ENCODE peak calls at places on chromosomes 4 and X, in seven cellular contexts. U is substantia nigra; D is uterus; E is left lung; J is stimulated activated CD4-positive, alpha-beta T cell treated with anti-CD3 and anti-CD28 coated beads, Interleukin-2, amount 100 ng/mL, for 48 hours; O is astrocyte of the cerebellum; V is NCI-H226. N is an unnamed sample.

GRCh38 chr4:40301592-40301991 is 33.5 kb upstream of the CHRNA9 start:
- DNase-seq in D (no peak), J (no peak), O (no peak), V (no peak), E (no peak), U (no peak), N (no peak)

GRCh38 chrX:69264134-69264533 is 98.9 kb upstream of the PJA1 start:
- DNase-seq in J (no peak), O (no peak), D (no peak), U (no peak), E (no peak), V (no peak), N (no peak)

GRCh38 chr4:75710246-75710645 is 14.1 kb upstream of the USO1 start:
- DNase-seq in V (no peak), D (no peak), O (peak), J (no peak), U (no peak), E (no peak), N (no peak)

GRCh38 chr4:17939061-17939460 is 82.5 kb downstream of the LCORL start:
- DNase-seq in D (no peak), J (no peak), O (no peak), V (no peak), U (no peak), E (no peak), N (no peak)

GRCh38 chr4:2085496-2085901 is 26.4 kb downstream of the NAT8L start:
- DNase-seq in V (no peak), E (peak), J (no peak), D (no peak), U (no peak), O (no peak), N (no peak)

GRCh38 chr4:55172694-55173287 is 47.4 kb upstream of the KDR start:
- DNase-seq in E (no peak), U (no peak), J (no peak), V (no peak), D (no peak), O (no peak), N (no peak)

GRCh38 chrX:110462957-110463356 is 104.3 kb downstream of the RTL9 start:
- DNase-seq in O (no peak), D (no peak), J (no peak), U (no peak), V (no peak), E (no peak), N (no peak)

GRCh38 chrX:42759881-42760280 is 18.1 kb downstream of the PPP1R2C start:
- DNase-seq in E (no peak), D (no peak), U (no peak), V (no peak), J (no peak), O (no peak), N (no peak)

GRCh38 chr4:149987330-149987751 is 90.9 kb upstream of the DCLK2 start:
- DNase-seq in J (no peak), D (no peak), O (no peak), V (no peak), E (no peak), U (no peak), N (no peak)

GRCh38 chr4:11436084-11436483 is 7.4 kb upstream of the HS3ST1 start:
- DNase-seq in E (no peak), V (no peak), O (no peak), U (no peak), J (no peak), D (no peak), N (no peak)

GRCh38 chr4:124525524-124525923 is 187.0 kb downstream of the ANKRD50 start:
- DNase-seq in D (no peak), E (no peak), J (no peak), V (no peak), O (no peak), U (no peak), N (no peak)

GRCh38 chr4:65018313-65018712 is 609.1 kb upstream of the TECRL start:
- DNase-seq in J (no peak), U (no peak), O (no peak), E (no peak), D (no peak), V (no peak), N (no peak)

GRCh38 chr4:117249333-117249732 is 164.0 kb upstream of the TRAM1L1 start:
- DNase-seq in D (no peak), J (no peak), U (no peak), V (no peak), E (no peak), O (no peak), N (no peak)

GRCh38 chr4:76001760-76002159 is 5.5 kb downstream of the CXCL9 start:
- DNase-seq in J (no peak), D (no peak), V (no peak), U (no peak), E (no peak), O (no peak), N (no peak)

GRCh38 chrX:130049821-130050220 is 60.5 kb downstream of the ELF4 start:
- DNase-seq in V (no peak), D (no peak), O (no peak), E (no peak), U (no peak), J (no peak), N (no peak)

GRCh38 chrX:37830371-37830770 is 17.0 kb downstream of the DYNLT3 start:
- DNase-seq in O (no peak), V (no peak), D (no peak), E (no peak), U (no peak), J (no peak), N (no peak)

GRCh38 chr4:1285151-1285789 is 4.4 kb upstream of the MAEA start:
- DNase-seq in U (no peak), D (no peak), O (no peak), J (no peak), E (no peak), V (no peak), N (no peak)

GRCh38 chr4:105619193-105619931 is 66.9 kb downstream of the ARHGEF38 start:
- DNase-seq in J (no peak), E (peak), O (no peak), V (no peak), U (peak), D (no peak), N (no peak)

GRCh38 chr4:152620915-152621314 is 58.9 kb downstream of the TMEM154 start:
- DNase-seq in U (no peak), E (no peak), O (no peak), V (peak), J (no peak), D (no peak), N (no peak)

GRCh38 chrX:134990475-134991473 is at the start of gene SMIM10:
- DNase-seq in J (peak), D (peak), O (peak), U (no peak), E (peak), V (peak), N (no peak)

GRCh38 chr4:78059524-78059889 is 2.4 kb downstream of the FRAS1 start:
- DNase-seq in U (peak), E (peak), V (peak), O (peak), D (no peak), J (no peak), N (peak)

GRCh38 chr4:75973770-75974169 is 17.0 kb downstream of the SDAD1 start:
- DNase-seq in V (no peak), E (no peak), J (no peak), U (no peak), D (no peak), O (no peak), N (no peak)

GRCh38 chrX:130376077-130376476 is 9.4 kb downstream of the GPR119 start:
- DNase-seq in D (no peak), U (no peak), O (no peak), J (no peak), V (no peak), E (no peak), N (no peak)

GRCh38 chr4:161320377-161320776 is 843.4 kb downstream of the FSTL5 start:
- DNase-seq in J (no peak), V (no peak), O (no peak), E (no peak), U (no peak), D (no peak), N (peak)

GRCh38 chrX:33204889-33205288 is 6.5 kb downstream of the DMD start:
- DNase-seq in E (no peak), V (peak), D (peak), U (no peak), J (no peak), O (no peak), N (no peak)

GRCh38 chr4:152935661-152936445 is at the start of gene FHDC1:
- DNase-seq in J (peak), D (no peak), E (peak), U (no peak), V (peak), O (no peak), N (no peak)

GRCh38 chr4:76377922-76378321 is 43.0 kb downstream of the CCDC158 start:
- DNase-seq in E (no peak), V (peak), U (no peak), O (peak), J (peak), D (no peak), N (no peak)

GRCh38 chr4:109967798-109968520 is 55.3 kb downstream of the EGF start:
- DNase-seq in D (no peak), O (peak), V (peak), U (no peak), E (no peak), J (no peak), N (no peak)

GRCh38 chr4:160224049-160224448 is 1121.2 kb downstream of the RAPGEF2 start:
- DNase-seq in E (no peak), U (no peak), D (no peak), V (no peak), O (no peak), J (no peak), N (no peak)

GRCh38 chr4:52693492-52693891 is 34.4 kb upstream of the USP46 start:
- DNase-seq in U (no peak), J (no peak), O (no peak), D (no peak), E (no peak), V (no peak), N (no peak)

GRCh38 chrX:54933150-54933826 is 12.7 kb downstream of the TRO start:
- DNase-seq in U (no peak), O (no peak), E (no peak), V (no peak), J (no peak), D (no peak), N (no peak)

GRCh38 chrX:150018931-150019331 is 80.6 kb upstream of the EOLA2 start:
- DNase-seq in E (no peak), J (no peak), U (no peak), D (no peak), O (no peak), V (no peak), N (no peak)

GRCh38 chr4:55318135-55318534 is 27.9 kb upstream of the SRD5A3 start:
- DNase-seq in D (peak), U (no peak), J (no peak), V (no peak), E (no peak), O (peak), N (no peak)

GRCh38 chrX:134026732-134027311 is 41.4 kb upstream of the GPC3 start:
- DNase-seq in U (no peak), V (peak), E (no peak), J (peak), O (peak), D (peak), N (peak)

GRCh38 chrX:15854080-15854655 is 445 bp downstream of the AP1S2 start:
- DNase-seq in J (peak), O (no peak), U (peak), V (no peak), E (peak), D (peak), N (no peak)

GRCh38 chr4:85720736-85721135 is 245.8 kb downstream of the ARHGAP24 start:
- DNase-seq in J (no peak), V (peak), D (no peak), U (no peak), O (no peak), E (no peak), N (no peak)

GRCh38 chrX:107662824-107663223 is 34.5 kb downstream of the PRPS1 start:
- DNase-seq in D (no peak), E (no peak), V (no peak), U (no peak), J (no peak), O (no peak), N (no peak)

GRCh38 chr4:8289956-8290700 is 20.6 kb downstream of the HTRA3 start:
- DNase-seq in D (peak), U (no peak), O (no peak), J (no peak), E (peak), V (no peak), N (no peak)

GRCh38 chr4:60648774-60649173 is 551.4 kb upstream of the ADGRL3 start:
- DNase-seq in O (no peak), U (no peak), J (no peak), D (no peak), E (no peak), V (no peak), N (no peak)

GRCh38 chr4:8167291-8167690 is 8.7 kb upstream of the ABLIM2 start:
- DNase-seq in J (no peak), E (no peak), O (no peak), V (no peak), D (no peak), U (no peak), N (no peak)